ENCODE peak calls at places on chromosomes 13 and 19, in five cellular contexts. I, T, Z, X and S are unnamed samples.

GRCh38 chr19:19543101-19543500 is 5.0 kb downstream of the CILP2 start:
- DNase-seq in I (no peak), T (no peak), Z (no peak), X (no peak), S (no peak)

GRCh38 chr13:49296659-49297058 is 48.9 kb downstream of the CDADC1 start:
- DNase-seq in I (peak), T (peak), Z (no peak), X (no peak), S (no peak)

GRCh38 chr19:4889034-4889825 is 13.5 kb downstream of the ARRDC5 start:
- DNase-seq in I (no peak), T (no peak), Z (peak), X (no peak), S (no peak)

GRCh38 chr13:113410472-113411201 is 42.7 kb downstream of the ADPRHL1 start:
- DNase-seq in I (no peak), T (peak), Z (no peak), X (no peak), S (no peak)

GRCh38 chr19:24057144-24057543 is 29.8 kb upstream of the ZNF254 start:
- DNase-seq in I (no peak), T (no peak), Z (no peak), X (no peak), S (no peak)

GRCh38 chr13:40549500-40550094 is 116.8 kb downstream of the FOXO1 start:
- DNase-seq in I (no peak), T (peak), Z (no peak), X (no peak), S (no peak)

GRCh38 chr19:33055718-33056117 is 9.0 kb downstream of the RHPN2 start:
- DNase-seq in I (no peak), T (no peak), Z (no peak), X (no peak), S (no peak)

GRCh38 chr19:15421726-15422260 is 3.0 kb upstream of the AKAP8L start:
- DNase-seq in I (no peak), T (no peak), Z (no peak), X (no peak), S (no peak)

GRCh38 chr13:84630486-84630885 is 748.2 kb upstream of the SLITRK1 start:
- DNase-seq in I (no peak), T (no peak), Z (no peak), X (no peak), S (no peak)

GRCh38 chr19:52896431-52897148 is 845 bp downstream of the ZNF320 start:
- DNase-seq in I (peak), T (no peak), Z (peak), X (no peak), S (peak)

GRCh38 chr19:8329993-8330392 is 8.7 kb downstream of the RPS28 start:
- DNase-seq in I (no peak), T (no peak), Z (no peak), X (no peak), S (no peak)

GRCh38 chr19:44808463-44809371 is at the start of gene BCAM:
- DNase-seq in I (peak), T (peak), Z (peak), X (no peak), S (peak)

GRCh38 chr13:37540228-37540627 is 58.3 kb downstream of the POSTN start:
- DNase-seq in I (no peak), T (no peak), Z (no peak), X (no peak), S (no peak)

GRCh38 chr13:39600766-39601165 is 2.2 kb downstream of the LHFPL6 start:
- DNase-seq in I (peak), T (no peak), Z (no peak), X (no peak), S (peak)

GRCh38 chr19:10510301-10510802 is 6.9 kb downstream of the S1PR5 start:
- DNase-seq in I (peak), T (peak), Z (peak), X (no peak), S (peak)

GRCh38 chr13:76329004-76329403 is 557.2 kb downstream of the KCTD12 start:
- DNase-seq in I (no peak), T (no peak), Z (no peak), X (no peak), S (no peak)

GRCh38 chr19:37990362-37990761 is 83.4 kb downstream of the SIPA1L3 start:
- DNase-seq in I (peak), T (no peak), Z (no peak), X (no peak), S (peak)

GRCh38 chr13:68927387-68928026 is 1180.1 kb upstream of the ATXN8OS start:
- DNase-seq in I (no peak), T (peak), Z (peak), X (no peak), S (peak)

GRCh38 chr19:52603558-52604207 is 33.6 kb downstream of the ZNF701 start:
- DNase-seq in I (no peak), T (no peak), Z (no peak), X (no peak), S (no peak)

GRCh38 chr19:38786572-38787265 is 2.3 kb upstream of the LGALS7B start:
- DNase-seq in I (no peak), T (no peak), Z (no peak), X (no peak), S (no peak)

GRCh38 chr19:45640849-45641273 is 1.7 kb upstream of the EML2 start:
- DNase-seq in I (peak), T (peak), Z (peak), X (no peak), S (peak)

GRCh38 chr19:45322311-45322710 is 364 bp downstream of the CKM start:
- DNase-seq in I (no peak), T (peak), Z (no peak), X (no peak), S (no peak)

GRCh38 chr19:34075661-34076091 is 96.6 kb upstream of the LSM14A start:
- DNase-seq in I (no peak), T (no peak), Z (no peak), X (no peak), S (no peak)

GRCh38 chr13:25080773-25081172 is 15.2 kb upstream of the PABPC3 start:
- DNase-seq in I (no peak), T (no peak), Z (peak), X (no peak), S (no peak)

GRCh38 chr13:25088562-25089221 is 7.2 kb upstream of the PABPC3 start:
- DNase-seq in I (no peak), T (no peak), Z (no peak), X (no peak), S (no peak)

GRCh38 chr13:25084101-25084500 is 11.8 kb upstream of the PABPC3 start:
- DNase-seq in I (no peak), T (no peak), Z (no peak), X (no peak), S (no peak)

GRCh38 chr13:25085125-25085742 is 10.7 kb upstream of the PABPC3 start:
- DNase-seq in I (no peak), T (peak), Z (peak), X (no peak), S (peak)
- TF ChIP-seq CREB1 in I (no peak), T (no peak), Z (no peak), X (no peak), S (no peak)

GRCh38 chr13:106569233-106570095 is 1.5 kb upstream of the ARGLU1 start:
- DNase-seq in I (no peak), T (no peak), Z (peak), X (no peak), S (no peak)
- H3K4me2 ChIP-seq in I (no peak), T (peak), Z (peak), X (no peak), S (peak)

DNA sequence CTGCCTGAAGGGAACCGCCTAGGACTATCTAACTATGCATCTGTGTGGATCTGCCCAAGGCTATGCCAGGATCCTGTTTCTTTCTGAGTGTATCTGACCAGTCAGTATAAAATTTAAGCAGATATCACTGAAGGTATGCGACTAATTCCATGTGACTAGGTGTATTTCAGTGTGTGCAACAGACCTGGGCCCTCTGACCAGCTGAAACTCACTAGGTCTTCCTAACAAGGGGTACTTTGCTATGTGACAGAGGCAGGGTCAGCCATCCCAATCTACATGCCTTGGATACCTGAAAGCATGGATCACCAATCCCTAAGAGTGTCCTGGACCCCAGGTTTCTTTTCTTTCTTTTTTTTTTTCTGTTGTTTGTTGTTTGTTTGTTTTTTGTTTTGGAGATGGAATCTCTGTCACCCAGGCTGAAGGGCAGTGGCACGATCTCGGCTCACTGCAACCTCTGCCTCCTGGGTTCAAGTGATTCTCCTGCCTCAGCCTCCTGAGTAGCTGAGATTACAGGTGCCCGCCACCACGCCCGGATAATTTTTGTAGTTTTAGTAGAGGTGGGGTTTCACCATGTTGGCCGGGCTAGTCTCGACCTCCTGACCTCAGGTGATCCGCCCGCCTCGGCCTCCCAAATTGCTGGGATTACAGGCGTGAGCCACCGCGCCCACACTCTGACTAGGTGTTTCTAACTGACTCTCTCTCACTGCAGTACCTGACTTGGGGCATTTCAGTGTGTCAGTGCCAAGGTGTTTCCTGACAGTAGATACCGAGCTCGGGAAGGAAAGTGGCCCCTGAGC is 43.5 kb downstream of the FCGBP start:
- DNase-seq in I (no peak), T (no peak), Z (no peak), X (no peak), S (no peak)
- TF ChIP-seq CREB1 in I (no peak), T (no peak), Z (no peak), X (no peak), S (no peak)

GRCh38 chr19:31347828-31348314 is 1.4 kb downstream of the TSHZ3 start:
- DNase-seq in I (no peak), T (no peak), Z (no peak), X (no peak), S (no peak)

GRCh38 chr19:31350693-31351211 is 1.5 kb upstream of the TSHZ3 start:
- DNase-seq in I (peak), T (no peak), Z (peak), X (no peak), S (peak)

GRCh38 chr19:31348416-31349159 is 648 bp downstream of the TSHZ3 start:
- DNase-seq in I (peak), T (no peak), Z (no peak), X (no peak), S (peak)

GRCh38 chr19:31350033-31350692 is 927 bp upstream of the TSHZ3 start:
- DNase-seq in I (peak), T (no peak), Z (no peak), X (no peak), S (no peak)

DNA sequence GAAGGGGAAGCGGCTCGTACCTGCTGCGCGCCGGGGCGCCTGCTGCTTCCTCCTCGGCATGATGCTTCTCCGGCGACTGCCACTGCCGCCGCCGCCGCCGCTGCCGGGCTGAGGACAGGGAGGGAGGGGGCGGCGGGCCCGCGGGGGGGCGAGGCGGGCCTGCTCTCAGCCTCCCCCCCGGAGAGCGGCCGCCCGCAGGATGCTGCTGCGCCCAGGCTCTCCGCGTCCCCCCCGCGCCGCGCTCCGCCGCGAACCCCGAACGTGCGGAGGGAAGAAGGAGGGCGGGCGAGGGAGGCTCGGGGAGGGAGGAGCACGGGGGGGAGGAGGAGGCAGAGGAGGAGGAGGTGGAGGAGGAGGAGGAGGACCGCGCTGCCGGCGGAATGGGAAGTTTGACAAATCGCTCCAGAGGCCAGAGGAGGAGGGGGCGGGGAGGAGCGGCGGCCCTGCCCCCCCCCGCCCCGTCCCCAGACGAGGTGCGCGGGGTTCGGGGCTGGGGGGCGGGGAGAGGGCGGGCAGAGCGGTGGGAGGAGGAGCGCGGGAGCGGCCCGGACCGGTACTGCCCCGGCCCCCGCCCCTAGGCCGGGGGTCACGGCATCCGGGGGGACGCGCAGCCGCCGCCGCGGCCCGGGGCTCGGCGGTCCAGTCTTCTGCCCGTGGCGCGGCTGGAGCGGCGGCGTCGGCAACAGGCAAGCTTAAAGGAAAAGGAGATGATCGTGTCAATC is at the start of gene TSHZ3:
- DNase-seq in I (peak), T (no peak), Z (peak), X (no peak), S (peak)
- H3K4me2 ChIP-seq in I (peak), T (peak), Z (no peak), X (no peak), S (peak)

DNA sequence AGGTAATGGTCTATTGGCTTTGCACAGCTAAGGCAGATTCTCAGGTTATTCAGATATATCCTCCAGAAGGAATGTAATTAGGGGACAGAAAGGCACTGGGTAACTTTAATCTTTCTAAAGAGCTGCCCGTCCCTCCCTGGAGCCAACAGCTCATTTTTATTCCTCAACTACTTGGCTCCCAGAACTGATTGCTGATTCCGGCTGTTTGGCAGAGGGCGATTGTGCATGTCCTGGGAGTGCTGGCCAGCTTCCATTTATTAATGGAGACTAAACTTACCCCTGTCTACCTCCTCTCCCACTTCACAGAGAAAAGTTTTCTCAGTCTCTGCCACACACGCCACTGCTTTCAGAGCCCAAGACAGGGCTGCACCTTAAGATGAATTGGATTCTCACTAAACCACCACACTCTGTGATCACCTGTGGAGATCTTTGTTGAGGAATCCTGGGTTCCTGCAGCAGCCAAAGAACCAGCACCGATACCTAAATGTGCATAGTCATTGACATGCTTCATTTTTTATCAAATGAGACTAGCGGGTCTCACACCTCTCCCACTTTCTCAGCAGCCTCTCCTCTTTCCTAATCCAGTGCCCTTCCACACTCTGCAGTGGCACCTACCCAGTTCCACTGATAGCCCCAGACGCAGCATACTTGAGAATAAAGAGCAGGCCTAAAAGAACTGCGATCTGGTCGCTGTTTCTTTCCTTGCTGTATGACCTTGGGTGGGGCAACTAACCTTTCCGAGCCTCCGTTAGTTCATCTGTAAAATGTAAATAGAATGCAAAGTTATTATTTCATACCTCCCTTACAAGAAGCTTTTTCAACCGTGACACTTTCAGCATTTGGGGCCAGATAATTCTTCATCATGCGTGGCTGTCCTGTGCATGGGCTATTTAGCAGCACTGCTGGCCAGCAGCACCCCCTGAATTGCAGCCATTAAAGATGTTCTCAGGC is 648.7 kb downstream of the UQCRFS1 start:
- DNase-seq in I (no peak), T (no peak), Z (no peak), X (no peak), S (no peak)
- TF ChIP-seq CREB1 in I (no peak), T (no peak), Z (no peak), X (no peak), S (no peak)

GRCh38 chr13:100517135-100517534 is 71.5 kb downstream of the GGACT start:
- DNase-seq in I (no peak), T (peak), Z (no peak), X (no peak), S (no peak)

GRCh38 chr13:100513987-100514670 is 74.5 kb downstream of the GGACT start:
- DNase-seq in I (no peak), T (no peak), Z (no peak), X (no peak), S (no peak)

GRCh38 chr13:100515410-100515800 is 73.2 kb downstream of the GGACT start:
- DNase-seq in I (no peak), T (no peak), Z (no peak), X (no peak), S (peak)

GRCh38 chr13:100513171-100513570 is 75.4 kb downstream of the GGACT start:
- DNase-seq in I (no peak), T (no peak), Z (no peak), X (no peak), S (no peak)

GRCh38 chr13:100514788-100515409 is 73.7 kb downstream of the GGACT start:
- DNase-seq in I (peak), T (peak), Z (peak), X (peak), S (peak)
- H3K4me2 ChIP-seq in I (no peak), T (no peak), Z (no peak), X (no peak), S (no peak)

GRCh38 chr19:40571831-40572495 is 4.7 kb upstream of the SHKBP1 start:
- DNase-seq in I (no peak), T (no peak), Z (no peak), X (no peak), S (no peak)
- TF ChIP-seq CREB1 in I (no peak), T (no peak), Z (no peak), X (no peak), S (no peak)